ENCODE peak calls at places on chromosomes 12 and 14, in eight cellular contexts. F is transverse colon; S is GM06990; K is GM12878; N is OCI-LY7; T is foreskin fibroblast; B is AG10803; P is CD8-positive, alpha-beta T cell. R is an unnamed sample.

GRCh38 chr12:50017047-50017446 is 8.2 kb downstream of the RACGAP1 start:
- DNase-seq in P (no peak), T (peak), N (no peak), S (no peak), F (peak), K (no peak), B (peak), R (peak)

GRCh38 chr12:114221976-114222630 is 183.8 kb downstream of the TBX5 start:
- DNase-seq in B (peak), S (no peak), F (no peak), K (no peak), N (no peak), T (no peak), P (no peak), R (no peak)

GRCh38 chr14:64758711-64759554 is 54.7 kb downstream of the PLEKHG3 start:
- DNase-seq in T (peak), N (no peak), B (peak), S (no peak), K (no peak), P (no peak), F (no peak), R (peak)

GRCh38 chr14:79668941-79669340 is 542.4 kb downstream of the DIO2 start:
- DNase-seq in K (no peak), P (no peak), S (no peak), B (no peak), T (no peak), F (no peak), N (no peak), R (no peak)

GRCh38 chr12:6845395-6845794 is 4.7 kb downstream of the GNB3 start:
- DNase-seq in B (no peak), K (no peak), S (no peak), N (no peak), F (peak), P (no peak), T (no peak), R (no peak)

GRCh38 chr12:49796155-49796554 is 32.1 kb downstream of the NCKAP5L start:
- DNase-seq in F (no peak), P (no peak), B (no peak), S (no peak), N (no peak), T (no peak), K (no peak), R (no peak)

GRCh38 chr14:63045612-63046320 is 508 bp upstream of the KCNH5 start:
- DNase-seq in B (peak), F (no peak), S (no peak), T (peak), K (no peak), P (no peak), N (no peak), R (no peak)

GRCh38 chr14:76306131-76306530 is 69.8 kb upstream of the ESRRB start:
- DNase-seq in B (no peak), S (no peak), T (no peak), N (no peak), K (no peak), F (no peak), P (no peak), R (no peak)

GRCh38 chr12:12560587-12561304 is 1.9 kb downstream of the DUSP16 start:
- DNase-seq in T (no peak), B (peak), N (peak), F (peak), K (peak), S (peak), P (peak), R (no peak)

GRCh38 chr12:75560167-75560566 is 48.8 kb upstream of the KRR1 start:
- DNase-seq in K (no peak), N (peak), S (no peak), T (no peak), P (no peak), F (no peak), B (peak), R (peak)

GRCh38 chr12:109153711-109154434 is 37.5 kb downstream of the ACACB start:
- DNase-seq in F (no peak), K (no peak), T (no peak), P (no peak), N (no peak), B (no peak), S (no peak), R (no peak)

GRCh38 chr12:123761841-123762714 is at the start of gene DNAH10:
- DNase-seq in N (peak), S (peak), T (no peak), K (peak), B (no peak), F (peak), P (peak), R (no peak)

GRCh38 chr14:101603096-101603495 is 41.8 kb downstream of the DIO3 start:
- DNase-seq in K (no peak), B (no peak), N (no peak), P (no peak), T (no peak), F (peak), S (no peak), R (no peak)

GRCh38 chr12:121536058-121536928 is 44.5 kb downstream of the KDM2B start:
- DNase-seq in P (peak), N (peak), F (peak), B (peak), T (peak), S (peak), K (no peak), R (peak)

GRCh38 chr12:25887367-25887766 is 71.1 kb upstream of the RASSF8 start:
- DNase-seq in K (no peak), F (no peak), T (no peak), B (no peak), N (no peak), S (no peak), P (no peak), R (no peak)

GRCh38 chr12:1917172-1918070 is 1.0 kb downstream of the CACNA2D4 start:
- DNase-seq in K (no peak), T (no peak), N (no peak), S (no peak), F (no peak), B (no peak), P (no peak), R (no peak)

GRCh38 chr14:55641290-55641689 is 61.3 kb downstream of the KTN1 start:
- DNase-seq in B (no peak), S (no peak), N (no peak), P (no peak), T (no peak), F (no peak), K (no peak), R (no peak)

GRCh38 chr14:54676822-54677708 is 110.1 kb downstream of the SAMD4A start:
- DNase-seq in B (peak), F (no peak), T (peak), P (no peak), K (no peak), N (no peak), S (no peak), R (peak)

GRCh38 chr14:33026850-33027420 is 88.3 kb downstream of the NPAS3 start:
- DNase-seq in K (no peak), F (no peak), S (no peak), B (peak), N (no peak), P (no peak), T (no peak), R (no peak)

GRCh38 chr12:109428038-109428629 is 49.0 kb downstream of the KCTD10 start:
- DNase-seq in P (peak), S (peak), T (peak), K (no peak), B (peak), F (peak), N (peak), R (peak)

GRCh38 chr14:90400904-90401561 is 4.2 kb downstream of the CALM1 start:
- DNase-seq in T (no peak), N (no peak), B (no peak), S (no peak), K (no peak), P (no peak), F (no peak), R (no peak)

GRCh38 chr12:113880337-113880736 is 85.8 kb downstream of the RBM19 start:
- DNase-seq in N (no peak), F (no peak), T (no peak), K (no peak), P (no peak), B (no peak), S (no peak), R (no peak)

GRCh38 chr14:102317564-102318248 is 1.8 kb upstream of the ZNF839 start:
- DNase-seq in S (no peak), F (peak), N (peak), K (no peak), P (no peak), T (no peak), B (peak), R (no peak)

GRCh38 chr12:44476683-44477082 is 399.4 kb downstream of the NELL2 start:
- DNase-seq in P (no peak), B (no peak), N (no peak), F (no peak), K (no peak), T (no peak), S (no peak), R (no peak)

GRCh38 chr14:60506462-60506984 is 2.4 kb upstream of the SIX6 start:
- DNase-seq in F (no peak), T (no peak), S (no peak), B (no peak), P (no peak), N (no peak), K (no peak), R (no peak)

GRCh38 chr12:10088955-10089354 is 9.8 kb downstream of the CLEC1A start:
- DNase-seq in T (no peak), N (no peak), P (no peak), B (no peak), F (no peak), S (no peak), K (no peak), R (no peak)

GRCh38 chr14:88005978-88006851 is 1.3 kb downstream of the GPR65 start:
- DNase-seq in T (no peak), B (peak), N (peak), F (peak), K (peak), S (peak), P (peak), R (no peak)

GRCh38 chr14:69300601-69301221 is 40.8 kb downstream of the GALNT16 start:
- DNase-seq in F (no peak), T (no peak), P (no peak), B (no peak), S (no peak), K (no peak), N (no peak), R (no peak)

GRCh38 chr14:70887207-70888150 is 19.8 kb upstream of the PCNX1 start:
- DNase-seq in B (peak), N (no peak), S (peak), K (peak), T (peak), F (no peak), P (no peak), R (peak)

GRCh38 chr14:101791919-101792572 is 30.5 kb downstream of the PPP2R5C start:
- DNase-seq in T (peak), P (no peak), S (no peak), F (no peak), B (peak), K (no peak), N (peak), R (peak)

GRCh38 chr14:96464136-96464535 is 38.0 kb upstream of the PAPOLA start:
- DNase-seq in N (no peak), T (no peak), K (no peak), B (no peak), F (no peak), S (no peak), P (no peak), R (no peak)

GRCh38 chr12:62715086-62715786 is 219.7 kb downstream of the PPM1H start:
- DNase-seq in S (no peak), B (no peak), N (no peak), P (no peak), K (no peak), F (no peak), T (no peak), R (no peak)

DNA sequence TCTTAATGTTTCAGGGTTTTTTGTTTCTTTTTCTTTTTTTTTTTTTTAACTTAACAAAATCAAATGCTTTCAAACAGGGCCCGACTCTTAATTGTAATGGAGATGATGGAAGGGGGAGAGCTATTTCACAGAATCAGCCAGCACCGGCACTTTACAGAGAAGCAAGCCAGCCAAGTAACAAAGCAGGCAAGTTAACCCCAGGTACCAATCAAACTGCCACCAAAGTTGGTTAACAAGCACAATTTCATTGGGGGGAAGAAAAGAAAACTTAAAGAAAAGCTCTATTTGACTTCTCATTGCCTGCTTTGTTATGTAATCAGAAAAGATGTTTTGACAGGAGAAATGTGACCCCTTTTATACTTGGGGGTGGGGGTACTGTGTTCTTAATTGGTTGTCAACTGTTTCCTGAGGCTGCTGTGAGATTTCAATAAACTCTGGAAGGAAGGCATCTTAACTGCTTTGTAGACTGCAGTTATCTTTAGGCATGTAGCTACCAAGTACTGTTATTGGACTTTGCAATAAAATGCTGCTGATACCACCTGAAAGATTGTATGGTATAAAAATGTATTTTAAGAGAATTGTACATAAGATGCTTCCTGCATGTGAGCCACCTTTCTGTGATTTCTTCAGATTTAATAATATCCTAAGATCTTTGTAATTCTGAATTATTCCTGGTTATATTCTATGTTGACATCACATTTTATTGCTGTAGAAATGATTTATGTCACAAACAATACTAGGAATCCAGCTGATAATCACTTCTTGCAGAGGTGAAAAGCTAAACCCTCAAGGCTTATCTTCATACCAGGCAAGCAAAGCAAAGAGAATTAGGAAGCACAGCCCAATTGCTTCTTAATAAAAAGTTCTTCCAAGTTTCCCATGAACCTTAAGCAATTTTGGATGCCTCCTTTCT is 26.9 kb downstream of the MAPKAPK5 start:
- DNase-seq in N (no peak), P (no peak), T (no peak), F (no peak), B (no peak), S (no peak), K (no peak), R (no peak)
- H3K4me3 ChIP-seq in N (no peak), P (no peak), T (no peak), F (no peak), B (no peak), S (no peak), K (no peak), R (no peak)

GRCh38 chr12:851343-851742 is 98.2 kb downstream of the RAD52 start:
- DNase-seq in P (no peak), F (no peak), B (peak), N (no peak), K (no peak), S (no peak), T (peak), R (no peak)
- H3K4me3 ChIP-seq in P (no peak), F (no peak), B (peak), N (no peak), K (no peak), S (no peak), T (no peak), R (no peak)

DNA sequence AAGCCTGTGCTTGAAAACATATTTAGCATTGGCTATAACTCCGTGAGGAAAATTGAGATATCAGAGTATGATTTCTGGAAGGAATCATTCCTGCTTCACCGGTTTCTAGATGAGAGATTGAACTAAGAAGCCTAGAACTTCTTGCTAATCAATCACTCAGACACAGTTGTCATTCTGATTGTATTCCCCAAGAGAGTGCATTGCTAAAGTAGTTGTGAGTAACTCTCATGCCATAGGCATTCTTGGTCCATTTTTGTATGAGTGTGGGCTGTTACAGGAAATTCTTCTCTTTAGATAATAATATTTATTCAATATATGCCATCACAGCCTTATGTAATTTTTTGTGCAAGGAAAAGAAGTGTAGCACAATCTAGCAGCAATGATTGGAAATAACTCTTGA is 893.3 kb upstream of the MDGA2 start:
- DNase-seq in T (no peak), N (no peak), F (no peak), K (no peak), S (no peak), P (no peak), B (no peak), R (no peak)
- H3K4me3 ChIP-seq in T (no peak), N (no peak), F (no peak), K (no peak), S (no peak), P (no peak), B (no peak), R (no peak)

DNA sequence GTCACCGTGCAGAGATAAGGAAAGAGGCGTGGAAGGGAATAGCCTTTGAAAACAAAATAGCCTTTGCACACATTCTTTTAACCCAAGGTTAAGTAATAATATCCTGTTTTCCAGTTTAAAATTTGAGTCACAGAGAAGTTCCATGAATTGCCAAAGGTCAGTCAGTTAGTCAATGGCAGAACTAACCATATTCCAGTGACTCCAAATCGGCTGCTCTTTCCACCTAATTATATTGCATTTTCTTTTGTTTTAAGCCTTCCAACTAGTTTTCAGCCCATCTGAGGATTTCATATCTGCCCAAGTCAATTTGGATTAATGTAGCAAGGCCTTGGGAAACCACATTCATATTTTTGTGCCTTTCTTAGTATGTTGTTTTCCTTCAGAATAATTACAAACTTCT is 373.0 kb downstream of the CCDC91 start:
- DNase-seq in P (no peak), K (no peak), S (no peak), N (no peak), F (no peak), B (peak), T (peak), R (no peak)
- H3K4me3 ChIP-seq in P (no peak), K (no peak), S (no peak), N (no peak), F (no peak), B (no peak), T (no peak), R (no peak)

DNA sequence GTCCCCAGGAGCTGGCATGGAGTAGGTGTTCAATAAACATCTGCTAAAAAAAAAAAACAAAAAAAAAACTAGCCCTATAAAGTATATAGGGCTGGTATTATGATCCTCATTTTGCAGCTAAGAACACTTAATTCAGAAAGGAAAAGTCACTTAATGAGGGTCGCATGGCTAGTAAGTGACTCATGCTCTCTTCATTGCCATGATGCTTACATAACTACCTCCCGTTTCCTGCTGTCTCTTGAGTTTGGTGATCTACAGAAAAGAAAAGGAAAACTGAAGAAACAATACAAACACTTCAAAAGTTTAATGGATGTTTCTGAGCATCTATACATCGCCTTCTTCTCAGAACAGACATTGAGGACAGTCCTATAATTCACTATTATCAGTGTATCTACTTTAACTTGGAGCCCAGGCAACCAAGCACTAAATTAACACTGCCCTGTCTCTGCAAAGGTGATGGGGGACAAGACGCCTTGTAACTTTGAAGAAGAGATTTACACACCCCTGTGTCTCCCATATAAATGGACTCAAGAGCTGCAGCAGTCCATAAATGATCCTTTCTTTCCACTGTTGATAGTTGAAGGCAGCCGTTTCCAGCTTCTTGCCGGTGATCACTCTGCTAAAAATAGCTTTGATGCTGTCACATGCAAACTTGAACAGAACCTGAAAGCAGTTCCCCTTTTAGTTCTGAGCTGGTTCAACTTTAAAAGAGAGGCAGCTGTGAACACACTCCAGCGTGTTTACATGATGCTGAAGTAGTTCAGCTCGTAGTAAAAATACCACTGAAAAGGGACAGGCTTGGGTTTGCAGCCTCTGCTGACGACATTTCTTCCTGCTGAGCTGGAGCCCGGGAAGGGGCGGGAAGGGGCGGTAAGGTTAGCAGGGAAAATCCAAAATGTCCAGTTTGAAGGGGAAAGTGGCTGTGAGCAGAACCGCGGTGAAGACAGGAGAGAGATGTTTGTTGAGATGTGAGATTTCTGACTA is 113.3 kb downstream of the FOXN3 start:
- DNase-seq in K (peak), S (peak), N (peak), F (peak), T (peak), P (no peak), B (peak), R (peak)
- H3K4me3 ChIP-seq in K (peak), S (peak), N (peak), F (no peak), T (peak), P (peak), B (peak), R (peak)

GRCh38 chr12:53806689-53807088 is 54.9 kb upstream of the CISTR start:
- DNase-seq in K (no peak), T (peak), N (no peak), F (no peak), B (no peak), P (no peak), S (no peak), R (no peak)
- H3K4me3 ChIP-seq in K (no peak), T (no peak), N (no peak), F (no peak), B (no peak), P (no peak), S (no peak), R (no peak)